ENCODE peak calls at places on chromosomes 13 and 19, in seven cellular contexts. One of them, this sample, is unnamed.

GRCh38 chr19:11405846-11406643 is 13.1 kb downstream of the RGL3 start:
- DNase-seq in H1: no peak
- DNase-seq in SK-N-SH: peak; percentile 20
- DNase-seq in HCT116: no peak
- DNase-seq in HepG2: no peak
- DNase-seq in GM12878: no peak
- DNase-seq in K562: peak; percentile 6
- DNase-seq in this sample: no peak

GRCh38 chr19:49997709-49998108 is 27.5 kb downstream of the VRK3 start:
- DNase-seq in H1: no peak
- DNase-seq in SK-N-SH: peak; percentile 78
- DNase-seq in HCT116: peak; percentile 49
- DNase-seq in HepG2: peak; percentile 56
- DNase-seq in GM12878: peak; percentile 26
- DNase-seq in K562: peak; percentile 83
- DNase-seq in this sample: peak; percentile 57

GRCh38 chr19:11261431-11261901 is 858 bp downstream of the DOCK6 start:
- DNase-seq in H1: no peak
- DNase-seq in SK-N-SH: peak; percentile 69
- DNase-seq in HCT116: no peak
- DNase-seq in HepG2: no peak
- DNase-seq in GM12878: no peak
- DNase-seq in K562: no peak
- DNase-seq in this sample: no peak

GRCh38 chr19:7907122-7907521 is 3.4 kb downstream of the MAP2K7 start:
- DNase-seq in H1: no peak
- DNase-seq in SK-N-SH: no peak
- DNase-seq in HCT116: no peak
- DNase-seq in HepG2: no peak
- DNase-seq in GM12878: no peak
- DNase-seq in K562: no peak
- DNase-seq in this sample: no peak

GRCh38 chr13:113658836-113659235 is 838 bp upstream of the ATP4B start:
- DNase-seq in H1: no peak
- DNase-seq in SK-N-SH: no peak
- DNase-seq in HCT116: no peak
- DNase-seq in HepG2: no peak
- DNase-seq in GM12878: no peak
- DNase-seq in K562: no peak
- DNase-seq in this sample: no peak

GRCh38 chr13:40664100-40665060 is 2.1 kb downstream of the FOXO1 start:
- DNase-seq in H1: no peak
- DNase-seq in SK-N-SH: peak; percentile 70
- DNase-seq in HCT116: no peak
- DNase-seq in HepG2: peak; percentile 43
- DNase-seq in GM12878: no peak
- DNase-seq in K562: peak; percentile 50
- DNase-seq in this sample: peak; percentile 82

GRCh38 chr19:49896863-49897621 is at the start of gene IL4I1:
- DNase-seq in H1: no peak
- DNase-seq in SK-N-SH: no peak
- DNase-seq in HCT116: no peak
- DNase-seq in HepG2: no peak
- DNase-seq in GM12878: peak; percentile 96
- DNase-seq in K562: no peak
- DNase-seq in this sample: no peak

GRCh38 chr13:104949840-104950805 is 1585.3 kb downstream of the EFNB2 start:
- DNase-seq in H1: no peak
- DNase-seq in SK-N-SH: no peak
- DNase-seq in HCT116: no peak
- DNase-seq in HepG2: no peak
- DNase-seq in GM12878: no peak
- DNase-seq in K562: no peak
- DNase-seq in this sample: no peak

GRCh38 chr13:114285166-114285808 is 3.9 kb downstream of the UPF3A start:
- DNase-seq in H1: no peak
- DNase-seq in SK-N-SH: no peak
- DNase-seq in HCT116: no peak
- DNase-seq in HepG2: no peak
- DNase-seq in GM12878: no peak
- DNase-seq in K562: no peak
- DNase-seq in this sample: no peak

GRCh38 chr19:19538077-19538764 is at the start of gene CILP2:
- DNase-seq in H1: no peak
- DNase-seq in SK-N-SH: peak; percentile 96
- DNase-seq in HCT116: no peak
- DNase-seq in HepG2: no peak
- DNase-seq in GM12878: no peak
- DNase-seq in K562: peak; percentile 48
- DNase-seq in this sample: no peak

GRCh38 chr19:48873476-48874308 is 1.5 kb downstream of the PPP1R15A start:
- DNase-seq in H1: no peak
- DNase-seq in SK-N-SH: no peak
- DNase-seq in HCT116: no peak
- DNase-seq in HepG2: no peak
- DNase-seq in GM12878: no peak
- DNase-seq in K562: peak; percentile 90
- DNase-seq in this sample: no peak

GRCh38 chr19:24065865-24066604 is 21.0 kb upstream of the ZNF254 start:
- DNase-seq in H1: no peak
- DNase-seq in SK-N-SH: no peak
- DNase-seq in HCT116: no peak
- DNase-seq in HepG2: no peak
- DNase-seq in GM12878: no peak
- DNase-seq in K562: no peak
- DNase-seq in this sample: no peak

GRCh38 chr19:3669616-3670257 is 30.5 kb downstream of the PIP5K1C start:
- DNase-seq in H1: no peak
- DNase-seq in SK-N-SH: no peak
- DNase-seq in HCT116: no peak
- DNase-seq in HepG2: no peak
- DNase-seq in GM12878: no peak
- DNase-seq in K562: no peak
- DNase-seq in this sample: no peak

GRCh38 chr19:48746738-48747575 is at the start of gene IZUMO1:
- DNase-seq in H1: no peak
- DNase-seq in SK-N-SH: peak; percentile 89
- DNase-seq in HCT116: peak; percentile 59
- DNase-seq in HepG2: no peak
- DNase-seq in GM12878: no peak
- DNase-seq in K562: peak; percentile 75
- DNase-seq in this sample: no peak

GRCh38 chr13:29993196-29993595 is 142.8 kb upstream of the UBL3 start:
- DNase-seq in H1: no peak
- DNase-seq in SK-N-SH: no peak
- DNase-seq in HCT116: no peak
- DNase-seq in HepG2: no peak
- DNase-seq in GM12878: no peak
- DNase-seq in K562: no peak
- DNase-seq in this sample: no peak

GRCh38 chr13:29993716-29994488 is 143.5 kb upstream of the UBL3 start:
- DNase-seq in H1: no peak
- DNase-seq in SK-N-SH: no peak
- DNase-seq in HCT116: no peak
- DNase-seq in HepG2: no peak
- DNase-seq in GM12878: no peak
- DNase-seq in K562: no peak
- DNase-seq in this sample: no peak

GRCh38 chr13:29996316-29996715 is 145.9 kb upstream of the UBL3 start:
- DNase-seq in H1: no peak
- DNase-seq in SK-N-SH: no peak
- DNase-seq in HCT116: no peak
- DNase-seq in HepG2: no peak
- DNase-seq in GM12878: no peak
- DNase-seq in K562: no peak
- DNase-seq in this sample: no peak

GRCh38 chr13:29991343-29991742 is 140.9 kb upstream of the UBL3 start:
- DNase-seq in H1: no peak
- DNase-seq in SK-N-SH: no peak
- DNase-seq in HCT116: no peak
- DNase-seq in HepG2: no peak
- DNase-seq in GM12878: no peak
- DNase-seq in K562: no peak
- DNase-seq in this sample: no peak

GRCh38 chr13:29994911-29995601 is 144.6 kb upstream of the UBL3 start:
- DNase-seq in H1: no peak
- DNase-seq in SK-N-SH: no peak
- DNase-seq in HCT116: no peak
- DNase-seq in HepG2: no peak
- DNase-seq in GM12878: no peak
- DNase-seq in K562: no peak
- DNase-seq in this sample: no peak
- TF ChIP-seq JUND in H1: no peak
- TF ChIP-seq JUND in SK-N-SH: no peak
- TF ChIP-seq JUND in HCT116: no peak
- TF ChIP-seq JUND in HepG2: no peak
- TF ChIP-seq JUND in GM12878: no peak
- TF ChIP-seq JUND in K562: no peak
- TF ChIP-seq JUND in this sample: no peak

GRCh38 chr19:41869374-41869955 is 7.6 kb upstream of the CD79A start:
- DNase-seq in H1: no peak
- DNase-seq in SK-N-SH: no peak
- DNase-seq in HCT116: no peak
- DNase-seq in HepG2: no peak
- DNase-seq in GM12878: no peak
- DNase-seq in K562: no peak
- DNase-seq in this sample: no peak

GRCh38 chr19:41870401-41870873 is 6.6 kb upstream of the CD79A start:
- DNase-seq in H1: no peak
- DNase-seq in SK-N-SH: peak; percentile 22
- DNase-seq in HCT116: no peak
- DNase-seq in HepG2: no peak
- DNase-seq in GM12878: no peak
- DNase-seq in K562: no peak
- DNase-seq in this sample: no peak

GRCh38 chr19:41872775-41873647 is 4.1 kb upstream of the CD79A start:
- DNase-seq in H1: peak; percentile 68
- DNase-seq in SK-N-SH: peak; percentile 72
- DNase-seq in HCT116: peak; percentile 63
- DNase-seq in HepG2: peak; percentile 72
- DNase-seq in GM12878: no peak
- DNase-seq in K562: no peak
- DNase-seq in this sample: peak; percentile 61

GRCh38 chr19:41872384-41872774 is 4.7 kb upstream of the CD79A start:
- DNase-seq in H1: no peak
- DNase-seq in SK-N-SH: no peak
- DNase-seq in HCT116: no peak
- DNase-seq in HepG2: no peak
- DNase-seq in GM12878: no peak
- DNase-seq in K562: no peak
- DNase-seq in this sample: no peak

DNA sequence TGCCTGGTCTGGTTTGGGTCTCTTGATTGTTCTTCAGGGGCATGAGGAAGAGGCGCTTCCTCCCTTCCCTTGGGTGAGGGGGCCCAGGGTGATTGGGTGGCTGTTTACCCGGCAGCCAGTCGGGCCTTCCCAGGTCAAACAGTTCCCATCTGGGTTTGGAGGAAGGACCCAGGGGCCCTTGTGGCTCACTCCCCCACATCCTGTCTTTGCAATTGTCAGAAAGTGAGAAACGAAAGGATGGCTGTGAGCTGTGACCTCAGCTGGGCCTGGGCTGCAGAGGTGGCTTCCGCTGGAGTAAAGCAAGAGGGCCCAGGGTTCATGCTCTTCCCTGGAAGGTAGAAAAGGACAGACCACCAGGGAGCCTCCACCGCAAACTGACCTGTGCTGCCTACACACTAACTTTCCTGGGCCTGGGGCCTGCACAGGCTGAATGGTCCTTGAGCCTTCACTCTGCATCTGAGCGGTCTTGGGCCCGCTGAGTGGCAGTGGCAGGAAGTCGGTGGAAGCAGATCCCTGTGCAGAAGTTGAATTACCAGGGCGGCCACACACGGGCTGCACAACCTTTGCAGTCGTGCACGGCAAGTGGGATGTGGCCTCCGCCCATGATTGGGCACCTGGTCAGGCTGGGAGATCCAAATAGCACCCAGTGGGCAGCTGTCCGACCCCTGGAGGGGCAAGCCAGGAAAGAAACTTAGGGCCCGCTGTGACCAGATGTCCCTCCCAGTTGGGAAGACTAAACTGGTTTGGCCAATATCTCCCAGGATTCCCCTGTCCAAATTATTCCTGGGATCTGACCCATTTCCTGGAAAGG is 5.3 kb upstream of the CD79A start:
- DNase-seq in H1: no peak
- DNase-seq in SK-N-SH: peak; percentile 19
- DNase-seq in HCT116: no peak
- DNase-seq in HepG2: no peak
- DNase-seq in GM12878: peak; percentile 80
- DNase-seq in K562: no peak
- DNase-seq in this sample: no peak
- TF ChIP-seq JUND in H1: no peak
- TF ChIP-seq JUND in SK-N-SH: peak; percentile 22
- TF ChIP-seq JUND in HCT116: peak; percentile 42
- TF ChIP-seq JUND in HepG2: no peak
- TF ChIP-seq JUND in GM12878: peak; percentile 36
- TF ChIP-seq JUND in K562: no peak
- TF ChIP-seq JUND in this sample: no peak

DNA sequence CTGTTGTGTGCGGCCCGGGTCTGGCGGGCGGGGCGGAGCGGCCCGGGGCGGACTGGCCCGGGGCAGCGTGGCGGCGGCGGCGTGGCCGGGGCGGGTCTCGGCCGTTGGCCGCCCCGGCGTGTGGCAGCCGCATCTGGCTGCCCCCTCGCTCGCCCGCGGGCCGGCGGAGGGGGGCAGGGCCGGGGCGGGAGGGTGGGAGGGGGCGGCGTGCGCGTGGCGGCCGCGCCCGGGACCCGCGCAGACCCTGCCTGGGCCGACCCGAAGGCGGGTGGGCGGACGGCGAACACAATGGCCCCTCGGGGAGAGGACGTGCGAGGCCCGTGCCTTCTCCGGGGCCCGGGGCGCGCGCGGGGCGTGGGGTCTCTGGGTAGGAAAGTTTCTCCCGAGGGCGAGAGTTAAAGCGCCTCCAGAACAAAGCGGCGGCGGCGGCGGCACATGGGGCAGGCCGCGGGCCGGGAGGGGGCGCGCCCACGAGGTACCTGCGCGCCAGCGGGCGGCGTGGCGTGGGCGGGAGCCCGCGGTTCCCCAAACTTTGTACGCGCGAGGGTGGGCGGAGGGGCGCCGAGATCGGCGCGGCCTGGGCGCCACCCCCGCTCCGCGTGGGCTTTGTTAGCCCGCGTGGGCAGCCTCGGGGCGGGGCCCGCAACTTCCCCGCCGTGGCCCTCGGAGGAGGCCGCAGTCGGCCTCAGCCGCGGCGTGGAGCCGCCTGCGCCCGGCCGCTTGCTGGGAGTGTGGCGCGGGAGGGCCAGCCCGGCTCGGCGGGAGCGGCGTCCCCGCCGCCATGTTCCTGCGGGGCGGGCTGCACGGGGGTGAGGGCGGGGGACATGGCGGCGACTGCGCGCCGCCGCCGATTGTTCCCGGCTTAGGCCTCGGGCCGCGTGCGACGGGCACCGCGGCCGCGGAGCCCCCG is 764 bp downstream of the MIR17HG start:
- DNase-seq in H1: no peak
- DNase-seq in SK-N-SH: no peak
- DNase-seq in HCT116: no peak
- DNase-seq in HepG2: no peak
- DNase-seq in GM12878: no peak
- DNase-seq in K562: peak; percentile 99
- DNase-seq in this sample: peak; percentile 54
- TF ChIP-seq JUND in H1: no peak
- TF ChIP-seq JUND in SK-N-SH: no peak
- TF ChIP-seq JUND in HCT116: no peak
- TF ChIP-seq JUND in HepG2: no peak
- TF ChIP-seq JUND in GM12878: no peak
- TF ChIP-seq JUND in K562: no peak
- TF ChIP-seq JUND in this sample: no peak

GRCh38 chr13:48746816-48747215 is 93.1 kb downstream of the CYSLTR2 start:
- DNase-seq in H1: no peak
- DNase-seq in SK-N-SH: no peak
- DNase-seq in HCT116: no peak
- DNase-seq in HepG2: no peak
- DNase-seq in GM12878: no peak
- DNase-seq in K562: no peak
- DNase-seq in this sample: no peak
- TF ChIP-seq JUND in H1: no peak
- TF ChIP-seq JUND in SK-N-SH: no peak
- TF ChIP-seq JUND in HCT116: no peak
- TF ChIP-seq JUND in HepG2: no peak
- TF ChIP-seq JUND in GM12878: no peak
- TF ChIP-seq JUND in K562: no peak
- TF ChIP-seq JUND in this sample: no peak